ENCODE peak calls at places on chromosome 7, in four cellular contexts. H, K, A and X are unnamed samples.

GRCh38 chr7:98810166-98810802 is 59.5 kb downstream of the TMEM130 start:
- DNase-seq in H (peak; percentile 2), K (no peak), A (no peak), X (no peak)

GRCh38 chr7:116854132-116854531 is 8.3 kb upstream of the CAPZA2 start:
- DNase-seq in H (no peak), K (no peak), A (no peak), X (no peak)

GRCh38 chr7:4270268-4270667 is 411.8 kb upstream of the FOXK1 start:
- DNase-seq in H (no peak), K (no peak), A (no peak), X (no peak)

GRCh38 chr7:49398730-49399129 is 374.7 kb upstream of the VWC2 start:
- DNase-seq in H (no peak), K (peak; percentile 2), A (no peak), X (no peak)

GRCh38 chr7:16579216-16579615 is 52.6 kb downstream of the LRRC72 start:
- DNase-seq in H (no peak), K (no peak), A (no peak), X (no peak)

GRCh38 chr7:133053321-133053891 is 28.5 kb downstream of the CHCHD3 start:
- DNase-seq in H (no peak), K (peak; percentile 97), A (no peak), X (no peak)

GRCh38 chr7:593324-594115 is 73.9 kb upstream of the PDGFA start:
- DNase-seq in H (peak; percentile 72), K (no peak), A (no peak), X (no peak)

GRCh38 chr7:105309235-105310156 is 79.2 kb downstream of the SRPK2 start:
- DNase-seq in H (no peak), K (no peak), A (no peak), X (no peak)

GRCh38 chr7:130356121-130356759 is 11.6 kb downstream of the CPA5 start:
- DNase-seq in H (no peak), K (peak; percentile 94), A (peak; percentile 57), X (no peak)

GRCh38 chr7:4270941-4271715 is 411.0 kb upstream of the FOXK1 start:
- DNase-seq in H (no peak), K (no peak), A (no peak), X (no peak)

GRCh38 chr7:29976265-29976664 is 13.3 kb downstream of the SCRN1 start:
- DNase-seq in H (no peak), K (peak; percentile 22), A (no peak), X (no peak)

GRCh38 chr7:42233939-42234338 is 3.1 kb downstream of the GLI3 start:
- DNase-seq in H (no peak), K (peak; percentile 70), A (no peak), X (no peak)

GRCh38 chr7:105776068-105776790 is 100.2 kb downstream of the ATXN7L1 start:
- DNase-seq in H (no peak), K (peak; percentile 100), A (peak; percentile 35), X (no peak)

GRCh38 chr7:40341836-40342235 is 207.0 kb downstream of the SUGCT start:
- DNase-seq in H (no peak), K (no peak), A (no peak), X (no peak)

GRCh38 chr7:51029586-51030230 is 247.0 kb upstream of the GRB10 start:
- DNase-seq in H (no peak), K (peak; percentile 91), A (no peak), X (no peak)

GRCh38 chr7:29345590-29345989 is 151.0 kb downstream of the CHN2 start:
- DNase-seq in H (no peak), K (peak; percentile 39), A (peak; percentile 61), X (peak; percentile 62)

GRCh38 chr7:137879357-137880158 is 32.8 kb upstream of the DGKI start:
- DNase-seq in H (no peak), K (peak; percentile 86), A (no peak), X (no peak)

GRCh38 chr7:36021367-36021766 is 131.7 kb upstream of the EEPD1 start:
- DNase-seq in H (no peak), K (peak; percentile 10), A (no peak), X (no peak)

GRCh38 chr7:128665057-128665456 is 7.0 kb upstream of the GARIN1A start:
- DNase-seq in H (no peak), K (no peak), A (no peak), X (no peak)

GRCh38 chr7:89028319-89028718 is 232.8 kb upstream of the TEX47 start:
- DNase-seq in H (no peak), K (no peak), A (no peak), X (no peak)

GRCh38 chr7:44103941-44104879 is at the start of gene AEBP1:
- DNase-seq in H (no peak), K (peak; percentile 65), A (no peak), X (no peak)

GRCh38 chr7:110766874-110767273 is 324.1 kb upstream of the LRRN3 start:
- DNase-seq in H (no peak), K (no peak), A (no peak), X (peak; percentile 7)

GRCh38 chr7:35908305-35909223 is 107.7 kb downstream of the SEPTIN7 start:
- DNase-seq in H (no peak), K (no peak), A (no peak), X (no peak)

GRCh38 chr7:106062006-106062405 is 50.1 kb downstream of the SYPL1 start:
- DNase-seq in H (no peak), K (no peak), A (no peak), X (no peak)

GRCh38 chr7:100127866-100128601 is 1.3 kb downstream of the MBLAC1 start:
- DNase-seq in H (no peak), K (peak; percentile 43), A (peak; percentile 26), X (peak; percentile 24)

GRCh38 chr7:5296627-5297226 is 14.0 kb downstream of the SLC29A4 start:
- DNase-seq in H (no peak), K (peak; percentile 29), A (no peak), X (no peak)

GRCh38 chr7:108420482-108420908 is 35.7 kb downstream of the NRCAM start:
- DNase-seq in H (no peak), K (no peak), A (no peak), X (no peak)

GRCh38 chr7:36281945-36282727 is 107.5 kb upstream of the ANLN start:
- DNase-seq in H (no peak), K (peak; percentile 55), A (no peak), X (no peak)

GRCh38 chr7:98619450-98620321 is 2.6 kb downstream of the NPTX2 start:
- DNase-seq in H (no peak), K (peak; percentile 30), A (peak; percentile 91), X (peak; percentile 12)

GRCh38 chr7:14691597-14692203 is 210.9 kb downstream of the DGKB start:
- DNase-seq in H (no peak), K (peak; percentile 24), A (peak; percentile 44), X (peak; percentile 21)

GRCh38 chr7:93728292-93728691 is 153.8 kb upstream of the CALCR start:
- DNase-seq in H (no peak), K (peak; percentile 5), A (no peak), X (no peak)

GRCh38 chr7:80934286-80934685 is 15.4 kb upstream of the SEMA3C start:
- DNase-seq in H (no peak), K (peak; percentile 60), A (no peak), X (no peak)

GRCh38 chr7:37193775-37194135 is 254.9 kb downstream of the ELMO1 start:
- DNase-seq in H (no peak), K (no peak), A (no peak), X (no peak)

GRCh38 chr7:24378871-24379608 is 95.0 kb downstream of the NPY start:
- DNase-seq in H (peak; percentile 68), K (peak; percentile 28), A (peak; percentile 53), X (no peak)

DNA sequence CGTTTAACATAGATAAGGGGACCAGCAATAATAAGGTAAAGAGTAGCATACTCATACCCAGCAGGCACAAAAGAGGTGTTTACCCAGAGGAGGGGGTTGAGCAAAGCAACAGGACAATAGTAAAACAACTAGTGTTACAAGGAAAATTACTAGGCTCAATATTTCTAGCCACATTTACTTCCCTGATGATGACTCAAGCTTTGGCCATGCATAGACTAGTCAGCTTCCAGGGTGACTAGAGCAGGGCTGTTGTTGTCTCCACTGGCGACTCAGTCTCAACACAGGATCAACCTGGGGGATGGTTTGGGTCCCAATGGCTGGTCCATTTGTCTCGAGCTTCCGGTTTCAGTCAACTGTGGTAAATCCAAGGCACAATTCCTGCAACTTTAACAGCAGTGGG is 217.7 kb upstream of the KCND2 start:
- DNase-seq in H (no peak), K (peak; percentile 75), A (no peak), X (no peak)
- H3K4me1 ChIP-seq in H (no peaks in the 10 kb centered on the region), K (peaks cover 43% of the 10 kb centered on the region), A (peaks cover 8% of the 10 kb centered on the region), X (no peaks in the 10 kb centered on the region)

GRCh38 chr7:47500103-47500563 is 81.8 kb downstream of the TNS3 start:
- DNase-seq in H (no peak), K (no peak), A (peak; percentile 65), X (peak; percentile 79)

GRCh38 chr7:47503283-47503682 is 78.6 kb downstream of the TNS3 start:
- DNase-seq in H (no peak), K (peak; percentile 78), A (no peak), X (no peak)

GRCh38 chr7:47498229-47499056 is 83.5 kb downstream of the TNS3 start:
- DNase-seq in H (no peak), K (no peak), A (no peak), X (peak; percentile 92)

GRCh38 chr7:47502240-47502877 is 79.6 kb downstream of the TNS3 start:
- DNase-seq in H (no peak), K (no peak), A (no peak), X (peak; percentile 88)

GRCh38 chr7:47501406-47501805 is 80.5 kb downstream of the TNS3 start:
- DNase-seq in H (no peak), K (peak; percentile 73), A (no peak), X (no peak)
- H3K4me3 ChIP-seq in H (no peak overlapping the region), K (no peak overlapping the region), A (no peak overlapping the region), X (no peak overlapping the region)

DNA sequence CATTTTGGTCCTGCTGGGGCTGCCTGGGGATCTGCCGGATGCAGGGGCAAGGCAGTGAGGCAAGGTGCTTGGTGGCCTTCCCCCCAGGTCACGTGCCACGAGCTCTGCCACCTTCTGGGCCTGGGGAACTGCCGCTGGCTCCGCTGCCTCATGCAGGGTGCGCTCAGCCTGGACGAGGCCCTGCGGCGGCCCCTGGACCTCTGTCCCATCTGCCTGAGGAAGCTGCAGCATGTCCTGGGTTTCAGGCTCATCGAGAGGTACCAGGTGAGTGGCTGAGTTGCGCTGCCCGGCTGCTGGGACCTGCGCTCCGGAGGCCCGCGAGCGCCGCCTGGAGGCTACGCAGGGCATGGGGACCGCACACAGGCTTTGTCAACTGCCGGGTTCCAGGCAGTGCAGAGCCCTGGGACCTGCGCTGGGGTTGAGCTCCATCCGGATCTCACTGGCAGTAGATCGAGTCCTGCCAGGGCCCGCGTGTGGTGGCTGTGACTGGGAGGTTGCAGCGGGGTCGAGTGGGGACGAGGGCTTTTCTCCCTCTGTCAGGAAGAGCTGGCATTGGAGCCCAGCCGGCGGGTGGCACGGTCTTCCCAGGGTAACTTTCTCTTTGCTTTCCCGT is 21.7 kb downstream of the AMZ1 start:
- DNase-seq in H (peak; percentile 91), K (peak; percentile 73), A (peak; percentile 73), X (peak; percentile 81)
- H3K27ac ChIP-seq in H (no peak overlapping the region), K (no peak overlapping the region), A (no peak overlapping the region), X (no peak overlapping the region)

DNA sequence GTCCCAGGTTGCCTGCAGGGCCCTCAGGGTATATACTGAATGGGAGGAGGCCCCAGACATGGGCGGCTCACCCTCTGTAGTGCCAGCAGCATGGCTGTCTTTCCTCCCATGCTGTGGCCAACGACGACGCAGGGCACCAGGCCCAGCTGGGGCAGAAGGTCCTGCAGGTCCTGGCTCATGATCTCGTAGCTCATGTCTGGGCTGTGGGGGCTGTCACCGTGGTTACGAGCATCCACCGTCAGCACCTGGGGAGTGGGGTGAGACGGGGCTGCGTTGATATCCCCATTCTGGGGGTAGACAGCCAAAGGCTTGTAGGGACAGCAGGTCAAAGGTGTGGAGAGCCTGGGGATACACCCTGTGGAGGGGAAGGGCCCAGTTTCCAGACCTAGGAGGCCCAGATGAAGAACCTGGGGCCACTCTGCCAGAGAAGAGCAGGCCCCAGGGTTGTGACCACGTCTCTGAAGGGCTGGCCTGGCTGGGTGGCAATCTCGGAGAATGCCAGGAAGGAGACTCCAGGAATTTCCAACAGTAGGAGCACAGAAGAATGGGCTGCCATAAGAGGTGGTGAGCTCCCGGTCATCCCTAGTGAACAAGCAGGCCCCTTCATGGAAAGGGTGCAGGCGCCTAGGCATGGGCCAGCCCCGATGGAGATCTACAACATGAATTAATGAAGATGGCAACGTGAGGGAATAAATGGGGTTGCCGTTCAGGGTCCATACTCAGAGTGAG is 947 bp downstream of the ABHD11 start:
- DNase-seq in H (no peak), K (no peak), A (no peak), X (no peak)
- H3K4me1 ChIP-seq in H (peaks cover 12% of the 10 kb centered on the region), K (no peaks in the 10 kb centered on the region), A (peaks cover 72% of the 10 kb centered on the region), X (no peaks in the 10 kb centered on the region)